ENCODE peak calls at places on chromosomes 2 and 18, in eight cellular contexts. N is NCI-H774, X is HT-29, A is A549, Z is ACHN, V is endothelial cell, O is HS-27A, T is sciatic nerve. G is an unnamed sample.
A peak's percentile ranks its signal among the peaks of the same experiment; 100 is the strongest.

GRCh38 chr2:152466925-152467676 is 132.1 kb downstream of the FMNL2 start:
- DNase-seq in O (no peak), V (no peak), X (no peak), T (no peak), N (no peak), A (no peak), Z (no peak), G (no peak)

GRCh38 chr2:38080346-38080745 is 4.4 kb upstream of the CYP1B1 start:
- DNase-seq in Z (no peak), N (no peak), X (no peak), O (no peak), T (no peak), V (no peak), A (no peak), G (no peak)

GRCh38 chr2:240926516-240927389 is 20.6 kb downstream of the CROCC2 start:
- DNase-seq in Z (no peak), O (no peak), N (no peak), T (peak; percentile 52), A (no peak), V (no peak), X (no peak), G (no peak)

GRCh38 chr2:12797815-12798214 is 81.1 kb downstream of the TRIB2 start:
- DNase-seq in N (no peak), T (no peak), A (no peak), V (no peak), Z (no peak), O (no peak), X (no peak), G (no peak)

GRCh38 chr2:197174539-197175094 is 136.0 kb downstream of the ANKRD44 start:
- DNase-seq in T (no peak), O (no peak), A (no peak), Z (peak; percentile 24), X (no peak), V (no peak), N (peak; percentile 31), G (no peak)

GRCh38 chr18:4455113-4455811 is at the start of gene DLGAP1:
- DNase-seq in X (no peak), N (no peak), T (no peak), Z (no peak), O (no peak), A (no peak), V (peak; percentile 64), G (peak; percentile 79)

GRCh38 chr2:138432971-138433370 is 68.6 kb upstream of the SPOPL start:
- DNase-seq in O (no peak), V (no peak), N (no peak), X (no peak), Z (no peak), T (no peak), A (no peak), G (no peak)

GRCh38 chr18:57446322-57446721 is 11.1 kb downstream of the ONECUT2 start:
- DNase-seq in T (no peak), X (peak; percentile 52), Z (peak; percentile 30), O (no peak), V (peak; percentile 69), A (peak; percentile 58), N (peak; percentile 17), G (no peak)

GRCh38 chr2:217444509-217444908 is 558.3 kb downstream of the TNS1 start:
- DNase-seq in A (no peak), T (no peak), Z (no peak), X (no peak), V (no peak), O (no peak), N (no peak), G (no peak)

GRCh38 chr2:9001229-9001628 is 2.3 kb downstream of the MBOAT2 start:
- DNase-seq in T (no peak), A (peak; percentile 71), O (no peak), Z (no peak), N (peak; percentile 53), V (no peak), X (peak; percentile 24), G (no peak)

GRCh38 chr18:79133724-79134123 is 64.5 kb downstream of the ATP9B start:
- DNase-seq in T (no peak), V (no peak), X (no peak), N (no peak), A (no peak), Z (no peak), O (no peak), G (no peak)

GRCh38 chr18:46319793-46320192 is 215.6 kb downstream of the HAUS1 start:
- DNase-seq in V (no peak), A (no peak), X (no peak), O (no peak), N (no peak), Z (no peak), T (no peak), G (no peak)

GRCh38 chr2:62672601-62673000 is 32.9 kb upstream of the EHBP1 start:
- DNase-seq in X (no peak), T (no peak), V (peak; percentile 9), Z (peak; percentile 88), O (peak; percentile 73), N (no peak), A (peak; percentile 72), G (peak; percentile 66)

GRCh38 chr18:26574958-26575864 is 26.9 kb upstream of the KCTD1 start:
- DNase-seq in O (no peak), N (no peak), A (peak; percentile 96), Z (peak; percentile 64), X (peak; percentile 59), V (peak; percentile 20), T (peak; percentile 75), G (peak; percentile 37)

GRCh38 chr2:152580722-152581121 is 136.5 kb downstream of the PRPF40A start:
- DNase-seq in N (no peak), V (no peak), A (no peak), Z (no peak), T (no peak), X (no peak), O (no peak), G (no peak)

GRCh38 chr2:237682151-237682550 is 54.8 kb downstream of the LRRFIP1 start:
- DNase-seq in A (no peak), T (no peak), O (no peak), V (no peak), N (no peak), X (no peak), Z (no peak), G (no peak)

GRCh38 chr2:227219312-227220105 is 55.1 kb downstream of the COL4A3 start:
- DNase-seq in X (no peak), N (no peak), Z (no peak), A (peak; percentile 76), T (no peak), V (no peak), O (no peak), G (no peak)

GRCh38 chr2:127610561-127610960 is 35.4 kb upstream of the GPR17 start:
- DNase-seq in O (no peak), V (no peak), Z (no peak), A (no peak), X (no peak), T (peak; percentile 17), N (no peak), G (no peak)

GRCh38 chr2:36266536-36267121 is 88.9 kb upstream of the CRIM1 start:
- DNase-seq in O (no peak), V (no peak), A (no peak), X (no peak), N (no peak), T (no peak), Z (no peak), G (no peak)

G was measured in neuronal stem cell.